ENCODE peak calls at places on chromosomes 5 and 9, in five cellular contexts. One of them, this sample, is unnamed.

GRCh38 chr5:164027738-164028137 is 522.3 kb downstream of the MAT2B start:
- DNase-seq in right atrium auricular region: no peak
- DNase-seq in lower leg skin: no peak
- DNase-seq in CD8-positive, alpha-beta memory T cell: no peak
- DNase-seq in cardiac fibroblast: peak
- DNase-seq in this sample: no peak

GRCh38 chr5:142507528-142507927 is 178.4 kb downstream of the FGF1 start:
- DNase-seq in right atrium auricular region: no peak
- DNase-seq in lower leg skin: no peak
- DNase-seq in CD8-positive, alpha-beta memory T cell: no peak
- DNase-seq in cardiac fibroblast: peak
- DNase-seq in this sample: no peak

GRCh38 chr9:70400107-70400892 is 14.2 kb downstream of the KLF9 start:
- DNase-seq in right atrium auricular region: no peak
- DNase-seq in lower leg skin: peak
- DNase-seq in CD8-positive, alpha-beta memory T cell: no peak
- DNase-seq in cardiac fibroblast: no peak
- DNase-seq in this sample: no peak

GRCh38 chr5:135425641-135426040 is 21.5 kb downstream of the DCANP1 start:
- DNase-seq in right atrium auricular region: no peak
- DNase-seq in lower leg skin: no peak
- DNase-seq in CD8-positive, alpha-beta memory T cell: no peak
- DNase-seq in cardiac fibroblast: no peak
- DNase-seq in this sample: no peak

GRCh38 chr5:141411575-141411974 is 1.2 kb upstream of the PCDHGA10 start:
- DNase-seq in right atrium auricular region: no peak
- DNase-seq in lower leg skin: no peak
- DNase-seq in CD8-positive, alpha-beta memory T cell: no peak
- DNase-seq in cardiac fibroblast: no peak
- DNase-seq in this sample: no peak

GRCh38 chr5:176660860-176661641 is 13.8 kb downstream of the TSPAN17 start:
- DNase-seq in right atrium auricular region: no peak
- DNase-seq in lower leg skin: peak
- DNase-seq in CD8-positive, alpha-beta memory T cell: peak
- DNase-seq in cardiac fibroblast: peak
- DNase-seq in this sample: peak

GRCh38 chr9:81605154-81605670 is 84.1 kb downstream of the TLE1 start:
- DNase-seq in right atrium auricular region: no peak
- DNase-seq in lower leg skin: peak
- DNase-seq in CD8-positive, alpha-beta memory T cell: no peak
- DNase-seq in cardiac fibroblast: no peak
- DNase-seq in this sample: no peak

GRCh38 chr9:35254237-35254636 is 92.4 kb downstream of the UNC13B start:
- DNase-seq in right atrium auricular region: no peak
- DNase-seq in lower leg skin: no peak
- DNase-seq in CD8-positive, alpha-beta memory T cell: no peak
- DNase-seq in cardiac fibroblast: no peak
- DNase-seq in this sample: no peak

GRCh38 chr5:154603978-154604679 is 126.1 kb upstream of the HAND1 start:
- DNase-seq in right atrium auricular region: no peak
- DNase-seq in lower leg skin: no peak
- DNase-seq in CD8-positive, alpha-beta memory T cell: no peak
- DNase-seq in cardiac fibroblast: peak
- DNase-seq in this sample: peak

GRCh38 chr5:17235736-17236330 is 18.4 kb downstream of the BASP1 start:
- DNase-seq in right atrium auricular region: no peak
- DNase-seq in lower leg skin: no peak
- DNase-seq in CD8-positive, alpha-beta memory T cell: no peak
- DNase-seq in cardiac fibroblast: peak
- DNase-seq in this sample: peak

GRCh38 chr5:31935702-31936347 is 238.3 kb downstream of the GOLPH3 start:
- DNase-seq in right atrium auricular region: no peak
- DNase-seq in lower leg skin: no peak
- DNase-seq in CD8-positive, alpha-beta memory T cell: no peak
- DNase-seq in cardiac fibroblast: peak
- DNase-seq in this sample: peak

GRCh38 chr5:72543365-72543764 is 36.2 kb upstream of the ZNF366 start:
- DNase-seq in right atrium auricular region: no peak
- DNase-seq in lower leg skin: no peak
- DNase-seq in CD8-positive, alpha-beta memory T cell: no peak
- DNase-seq in cardiac fibroblast: peak
- DNase-seq in this sample: peak

GRCh38 chr5:151022511-151023018 is 2.2 kb downstream of the GPX3 start:
- DNase-seq in right atrium auricular region: no peak
- DNase-seq in lower leg skin: no peak
- DNase-seq in CD8-positive, alpha-beta memory T cell: no peak
- DNase-seq in cardiac fibroblast: peak
- DNase-seq in this sample: no peak

GRCh38 chr9:23162789-23163188 is 663.3 kb downstream of the ELAVL2 start:
- DNase-seq in right atrium auricular region: no peak
- DNase-seq in lower leg skin: no peak
- DNase-seq in CD8-positive, alpha-beta memory T cell: no peak
- DNase-seq in cardiac fibroblast: no peak
- DNase-seq in this sample: no peak

GRCh38 chr9:109313351-109313750 is 7.5 kb downstream of the EPB41L4B start:
- DNase-seq in right atrium auricular region: no peak
- DNase-seq in lower leg skin: no peak
- DNase-seq in CD8-positive, alpha-beta memory T cell: no peak
- DNase-seq in cardiac fibroblast: no peak
- DNase-seq in this sample: no peak

GRCh38 chr5:96113170-96113939 is 151.7 kb upstream of the ELL2 start:
- DNase-seq in right atrium auricular region: no peak
- DNase-seq in lower leg skin: no peak
- DNase-seq in CD8-positive, alpha-beta memory T cell: no peak
- DNase-seq in cardiac fibroblast: no peak
- DNase-seq in this sample: no peak

GRCh38 chr9:122263699-122264349 is 816 bp downstream of the RBM18 start:
- DNase-seq in right atrium auricular region: no peak
- DNase-seq in lower leg skin: no peak
- DNase-seq in CD8-positive, alpha-beta memory T cell: no peak
- DNase-seq in cardiac fibroblast: peak
- DNase-seq in this sample: peak

GRCh38 chr5:6551287-6551954 is 81.4 kb downstream of the NSUN2 start:
- DNase-seq in right atrium auricular region: peak
- DNase-seq in lower leg skin: peak
- DNase-seq in CD8-positive, alpha-beta memory T cell: no peak
- DNase-seq in cardiac fibroblast: peak
- DNase-seq in this sample: no peak

GRCh38 chr9:117355542-117355941 is 59.3 kb downstream of the ASTN2 start:
- DNase-seq in right atrium auricular region: no peak
- DNase-seq in lower leg skin: no peak
- DNase-seq in CD8-positive, alpha-beta memory T cell: no peak
- DNase-seq in cardiac fibroblast: no peak
- DNase-seq in this sample: no peak

GRCh38 chr9:9142001-9142400 is 1342.4 kb upstream of the DMAC1 start:
- DNase-seq in right atrium auricular region: no peak
- DNase-seq in lower leg skin: no peak
- DNase-seq in CD8-positive, alpha-beta memory T cell: no peak
- DNase-seq in cardiac fibroblast: no peak
- DNase-seq in this sample: no peak

GRCh38 chr9:78133751-78134150 is 102.1 kb upstream of the CEP78 start:
- DNase-seq in right atrium auricular region: no peak
- DNase-seq in lower leg skin: no peak
- DNase-seq in CD8-positive, alpha-beta memory T cell: no peak
- DNase-seq in cardiac fibroblast: no peak
- DNase-seq in this sample: no peak

GRCh38 chr9:84397822-84398221 is 57.3 kb upstream of the SLC28A3 start:
- DNase-seq in right atrium auricular region: no peak
- DNase-seq in lower leg skin: no peak
- DNase-seq in CD8-positive, alpha-beta memory T cell: no peak
- DNase-seq in cardiac fibroblast: peak
- DNase-seq in this sample: peak

GRCh38 chr5:13994606-13995336 is 50.3 kb upstream of the DNAH5 start:
- DNase-seq in right atrium auricular region: peak
- DNase-seq in lower leg skin: no peak
- DNase-seq in CD8-positive, alpha-beta memory T cell: no peak
- DNase-seq in cardiac fibroblast: no peak
- DNase-seq in this sample: no peak

GRCh38 chr5:132070460-132071337 is 2.9 kb upstream of the CSF2 start:
- DNase-seq in right atrium auricular region: no peak
- DNase-seq in lower leg skin: no peak
- DNase-seq in CD8-positive, alpha-beta memory T cell: no peak
- DNase-seq in cardiac fibroblast: peak
- DNase-seq in this sample: peak

GRCh38 chr5:80389575-80389974 is 18.3 kb upstream of the ZFYVE16 start:
- DNase-seq in right atrium auricular region: no peak
- DNase-seq in lower leg skin: peak
- DNase-seq in CD8-positive, alpha-beta memory T cell: no peak
- DNase-seq in cardiac fibroblast: no peak
- DNase-seq in this sample: no peak

GRCh38 chr9:7216004-7216821 is 458.4 kb downstream of the KDM4C start:
- DNase-seq in right atrium auricular region: no peak
- DNase-seq in lower leg skin: no peak
- DNase-seq in CD8-positive, alpha-beta memory T cell: no peak
- DNase-seq in cardiac fibroblast: peak
- DNase-seq in this sample: peak

GRCh38 chr5:124043456-124043855 is 531.5 kb downstream of the CSNK1G3 start:
- DNase-seq in right atrium auricular region: no peak
- DNase-seq in lower leg skin: no peak
- DNase-seq in CD8-positive, alpha-beta memory T cell: no peak
- DNase-seq in cardiac fibroblast: peak
- DNase-seq in this sample: no peak

GRCh38 chr5:143554194-143554717 is 150.8 kb upstream of the NR3C1 start:
- DNase-seq in right atrium auricular region: no peak
- DNase-seq in lower leg skin: no peak
- DNase-seq in CD8-positive, alpha-beta memory T cell: no peak
- DNase-seq in cardiac fibroblast: peak
- DNase-seq in this sample: peak

GRCh38 chr5:123120197-123120596 is 31.2 kb downstream of the PRDM6 start:
- DNase-seq in right atrium auricular region: no peak
- DNase-seq in lower leg skin: no peak
- DNase-seq in CD8-positive, alpha-beta memory T cell: no peak
- DNase-seq in cardiac fibroblast: peak
- DNase-seq in this sample: no peak

DNA sequence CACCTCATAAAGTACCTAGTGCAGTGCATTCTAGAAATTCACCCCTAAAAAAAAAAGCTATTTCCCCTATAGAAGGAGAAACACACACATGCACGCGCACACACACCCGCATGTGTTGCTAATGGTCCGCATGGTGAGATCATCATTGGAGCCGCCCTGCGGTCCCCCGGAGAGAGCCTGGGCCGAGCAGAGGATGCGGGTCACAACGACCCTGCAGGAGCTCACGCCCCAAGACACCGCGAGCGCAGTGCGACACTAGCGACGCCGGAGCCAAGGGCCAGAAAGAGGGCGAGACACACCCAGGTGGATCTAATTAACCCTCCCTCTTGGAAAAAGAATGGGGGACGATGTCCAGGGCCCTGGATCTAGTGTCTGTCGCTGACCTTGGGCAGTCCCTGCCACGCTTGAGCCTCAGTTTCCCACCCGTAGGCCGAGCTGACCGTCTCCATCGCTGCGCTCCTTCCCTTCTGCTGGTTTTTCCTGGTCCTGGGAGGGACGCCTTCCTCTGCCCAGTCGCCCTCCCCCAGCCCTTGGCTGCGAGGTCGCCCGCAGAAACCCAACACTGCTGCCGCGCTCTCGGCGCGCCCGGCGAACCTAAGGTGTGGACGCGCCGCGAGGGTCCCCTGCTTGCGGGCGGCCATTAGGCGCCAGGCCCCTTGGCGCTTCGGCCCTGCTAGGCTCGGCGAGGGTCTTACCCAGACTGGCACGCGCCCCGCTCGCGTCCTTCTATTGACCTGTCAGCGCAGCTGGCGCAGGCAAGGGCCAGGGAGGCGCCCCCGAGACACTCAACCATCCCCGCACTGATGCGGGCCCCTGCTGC is 47.6 kb upstream of the RNF20 start:
- DNase-seq in right atrium auricular region: no peak
- DNase-seq in lower leg skin: peak
- DNase-seq in CD8-positive, alpha-beta memory T cell: no peak
- DNase-seq in cardiac fibroblast: peak
- DNase-seq in this sample: peak
- H3K4me3 ChIP-seq in right atrium auricular region: peak
- H3K4me3 ChIP-seq in lower leg skin: peak
- H3K4me3 ChIP-seq in CD8-positive, alpha-beta memory T cell: no peak
- H3K4me3 ChIP-seq in cardiac fibroblast: peak
- H3K4me3 ChIP-seq in this sample: peak

DNA sequence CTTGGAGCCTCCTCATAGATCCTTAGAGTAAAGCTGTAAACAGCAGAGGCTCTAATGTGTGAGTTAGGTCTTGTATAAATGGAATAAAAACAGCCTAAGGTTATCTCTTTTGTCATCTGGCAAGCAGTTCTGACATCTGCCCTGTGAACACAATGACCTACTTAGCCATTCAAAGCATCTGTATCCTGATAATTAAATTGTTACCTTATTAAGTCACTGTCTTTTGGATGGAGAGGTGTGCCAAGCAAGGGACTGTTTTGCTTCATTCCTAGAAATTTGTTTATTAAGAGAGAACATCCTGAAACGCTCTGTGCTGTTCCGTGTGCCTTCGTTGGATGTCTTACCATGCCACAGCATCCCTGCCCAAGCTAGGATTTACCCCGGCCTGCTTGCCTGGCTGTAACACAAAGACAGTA is 1.5 kb downstream of the LSM11 start:
- DNase-seq in right atrium auricular region: no peak
- DNase-seq in lower leg skin: no peak
- DNase-seq in CD8-positive, alpha-beta memory T cell: no peak
- DNase-seq in cardiac fibroblast: no peak
- DNase-seq in this sample: no peak
- H3K4me3 ChIP-seq in right atrium auricular region: no peak
- H3K4me3 ChIP-seq in lower leg skin: no peak
- H3K4me3 ChIP-seq in CD8-positive, alpha-beta memory T cell: no peak
- H3K4me3 ChIP-seq in cardiac fibroblast: no peak
- H3K4me3 ChIP-seq in this sample: peak

GRCh38 chr9:134345737-134346136 is 19.5 kb downstream of the RXRA start:
- DNase-seq in right atrium auricular region: no peak
- DNase-seq in lower leg skin: no peak
- DNase-seq in CD8-positive, alpha-beta memory T cell: no peak
- DNase-seq in cardiac fibroblast: no peak
- DNase-seq in this sample: no peak
- H3K4me3 ChIP-seq in right atrium auricular region: no peak
- H3K4me3 ChIP-seq in lower leg skin: no peak
- H3K4me3 ChIP-seq in CD8-positive, alpha-beta memory T cell: no peak
- H3K4me3 ChIP-seq in cardiac fibroblast: no peak
- H3K4me3 ChIP-seq in this sample: no peak

GRCh38 chr9:18437315-18438200 is 36.4 kb upstream of the ADAMTSL1 start:
- DNase-seq in right atrium auricular region: peak
- DNase-seq in lower leg skin: peak
- DNase-seq in CD8-positive, alpha-beta memory T cell: no peak
- DNase-seq in cardiac fibroblast: peak
- DNase-seq in this sample: peak
- H3K4me3 ChIP-seq in right atrium auricular region: peak
- H3K4me3 ChIP-seq in lower leg skin: no peak
- H3K4me3 ChIP-seq in CD8-positive, alpha-beta memory T cell: no peak
- H3K4me3 ChIP-seq in cardiac fibroblast: no peak
- H3K4me3 ChIP-seq in this sample: peak

GRCh38 chr5:119342414-119342813 is 13.4 kb upstream of the TNFAIP8 start:
- DNase-seq in right atrium auricular region: no peak
- DNase-seq in lower leg skin: no peak
- DNase-seq in CD8-positive, alpha-beta memory T cell: no peak
- DNase-seq in cardiac fibroblast: no peak
- DNase-seq in this sample: no peak
- H3K4me3 ChIP-seq in right atrium auricular region: no peak
- H3K4me3 ChIP-seq in lower leg skin: no peak
- H3K4me3 ChIP-seq in CD8-positive, alpha-beta memory T cell: peak
- H3K4me3 ChIP-seq in cardiac fibroblast: no peak
- H3K4me3 ChIP-seq in this sample: no peak

This sample was measured in fibroblast of villous mesenchyme.